ENCODE peak calls at places on chromosomes 7 and 10, in ten cellular contexts. D is foreskin melanocyte; G is AG10803; E is HCEC 1CT; J is CD8-positive, alpha-beta T cell; Y is activated effector memory CD4-positive, alpha-beta T cell treated with anti-CD3 and anti-CD28 coated beads, Interleukin-2, amount 50 U/mL, for 16 hours; A is NCI-H748 treated with DMSO at 0.1 percent for 48 hours; H is activated naive CD8-positive, alpha-beta T cell treated with anti-CD3 and anti-CD28 coated beads, Interleukin-2, amount 10 ng/mL, durations not matched to agents 7 days and 5 days; Q is GM04504; W is uterus. O is an unnamed sample.

GRCh38 chr7:47720141-47720906 is 138.4 kb upstream of the TNS3 start:
- DNase-seq in H (no peak), W (peak), D (no peak), J (no peak), A (no peak), G (peak), Q (peak), Y (no peak), E (peak), O (no peak)

GRCh38 chr7:38870147-38870546 is 38.8 kb downstream of the VPS41 start:
- DNase-seq in W (no peak), A (no peak), J (no peak), Q (no peak), E (no peak), D (no peak), G (no peak), Y (no peak), H (no peak), O (no peak)

GRCh38 chr10:78551184-78552005 is 517.4 kb upstream of the ZMIZ1 start:
- DNase-seq in E (no peak), Y (no peak), D (no peak), W (no peak), J (no peak), G (no peak), A (no peak), H (no peak), Q (no peak), O (no peak)

GRCh38 chr7:155466814-155467675 is 9.1 kb downstream of the EN2 start:
- DNase-seq in W (no peak), G (no peak), J (no peak), E (no peak), H (peak), Q (no peak), A (peak), Y (peak), D (no peak), O (no peak)

GRCh38 chr10:92848037-92848440 is 281 bp upstream of the EXOC6 start:
- DNase-seq in G (no peak), D (no peak), J (no peak), Q (no peak), E (no peak), W (no peak), Y (no peak), A (peak), H (no peak), O (no peak)

GRCh38 chr7:48035967-48036478 is 680 bp downstream of the C7orf57 start:
- DNase-seq in Y (no peak), A (no peak), Q (peak), W (no peak), E (peak), J (no peak), G (peak), D (no peak), H (peak), O (peak)

GRCh38 chr10:97412891-97413304 is 11.8 kb upstream of the RRP12 start:
- DNase-seq in Q (no peak), A (no peak), H (no peak), W (no peak), Y (peak), D (no peak), J (no peak), G (no peak), E (no peak), O (no peak)

GRCh38 chr7:39880556-39880955 is 69.5 kb upstream of the CDK13 start:
- DNase-seq in Y (no peak), W (no peak), D (no peak), H (no peak), E (peak), Q (no peak), G (peak), A (no peak), J (no peak), O (peak)

GRCh38 chr10:62582804-62583208 is 208.6 kb downstream of the ZNF365 start:
- DNase-seq in W (peak), D (peak), G (peak), J (no peak), Y (no peak), H (no peak), A (no peak), Q (peak), E (peak), O (peak)